ENCODE peak calls at places on chromosome 2, in eight cellular contexts. C, I, H, S, N, D, T and X are unnamed samples.

GRCh38 chr2:100248044-100248330 is 74.3 kb downstream of the LONRF2 start:
- DNase-seq in I (no peak), H (no peak), N (no peak), D (no peak), T (no peak), C (no peak), S (no peak), X (no peak)

GRCh38 chr2:239293450-239294430 is 107.1 kb downstream of the HDAC4 start:
- DNase-seq in H (no peak), I (no peak), D (no peak), N (no peak), T (no peak), C (no peak), S (peak), X (no peak)

GRCh38 chr2:239370403-239370802 is 30.4 kb downstream of the HDAC4 start:
- DNase-seq in I (no peak), N (no peak), D (no peak), C (no peak), T (no peak), H (no peak), S (no peak), X (no peak)

GRCh38 chr2:2016912-2017311 is 272.6 kb upstream of the PXDN start:
- DNase-seq in D (no peak), I (no peak), S (no peak), H (no peak), N (no peak), T (no peak), C (no peak), X (no peak)

GRCh38 chr2:224650815-224651439 is 65.2 kb downstream of the CCDC195 start:
- DNase-seq in S (peak), T (peak), I (no peak), C (peak), H (peak), N (peak), D (peak), X (peak)

GRCh38 chr2:70374616-70375015 is 72.7 kb upstream of the FAM136A start:
- DNase-seq in T (no peak), N (no peak), D (no peak), H (no peak), S (no peak), C (no peak), I (no peak), X (no peak)

GRCh38 chr2:73931531-73932500 is 5.1 kb downstream of the DGUOK start:
- DNase-seq in C (peak), N (no peak), S (no peak), I (no peak), T (peak), D (no peak), H (peak), X (no peak)

GRCh38 chr2:203737360-203737759 is 30.9 kb downstream of the CD28 start:
- DNase-seq in I (no peak), H (peak), T (no peak), D (no peak), N (no peak), C (peak), S (peak), X (peak)

GRCh38 chr2:200405599-200406298 is 99.3 kb downstream of the SPATS2L start:
- DNase-seq in S (peak), C (peak), D (peak), N (peak), I (no peak), T (peak), H (peak), X (peak)

GRCh38 chr2:175207741-175208438 is 26.4 kb upstream of the ATP5MC3 start:
- DNase-seq in N (no peak), S (no peak), I (no peak), C (no peak), H (no peak), T (peak), D (no peak), X (peak)

GRCh38 chr2:65724341-65724740 is 291.9 kb upstream of the SPRED2 start:
- DNase-seq in D (no peak), S (no peak), C (no peak), H (no peak), N (no peak), T (no peak), I (no peak), X (no peak)

GRCh38 chr2:47641366-47641765 is 141.6 kb upstream of the MSH6 start:
- DNase-seq in I (no peak), D (no peak), H (peak), N (no peak), T (no peak), S (no peak), C (no peak), X (peak)

GRCh38 chr2:101699191-101699938 is 1.9 kb downstream of the MAP4K4 start:
- DNase-seq in H (peak), D (no peak), C (no peak), N (no peak), S (no peak), T (peak), I (no peak), X (peak)

GRCh38 chr2:134359367-134360081 is 105.7 kb downstream of the MGAT5 start:
- DNase-seq in D (no peak), I (no peak), T (no peak), N (peak), C (peak), S (no peak), H (peak), X (no peak)

GRCh38 chr2:234973008-234973407 is 21.2 kb downstream of the SH3BP4 start:
- DNase-seq in D (no peak), H (no peak), S (no peak), C (peak), I (no peak), T (no peak), N (no peak), X (peak)

GRCh38 chr2:162282765-162283425 is 35.6 kb downstream of the IFIH1 start:
- DNase-seq in D (no peak), T (peak), N (no peak), H (no peak), C (peak), I (no peak), S (no peak), X (no peak)

GRCh38 chr2:16134436-16135165 is 194.3 kb downstream of the MYCN start:
- DNase-seq in D (no peak), N (no peak), I (no peak), H (no peak), C (no peak), S (no peak), T (no peak), X (no peak)

GRCh38 chr2:64751286-64752260 is 97.9 kb upstream of the SERTAD2 start:
- DNase-seq in C (peak), T (no peak), H (peak), S (no peak), N (peak), D (peak), I (no peak), X (peak)

GRCh38 chr2:178279636-178280035 is 85.3 kb downstream of the OSBPL6 start:
- DNase-seq in N (no peak), D (no peak), C (no peak), I (no peak), T (no peak), H (no peak), S (no peak), X (no peak)

GRCh38 chr2:240395448-240395847 is 40.0 kb upstream of the GPC1 start:
- DNase-seq in T (no peak), D (no peak), N (no peak), I (no peak), C (no peak), H (no peak), S (no peak), X (no peak)

GRCh38 chr2:238811765-238812164 is 36.1 kb upstream of the TWIST2 start:
- DNase-seq in H (no peak), S (no peak), C (no peak), I (no peak), N (no peak), T (peak), D (no peak), X (peak)

GRCh38 chr2:112606567-112606966 is 22.2 kb downstream of the CHCHD5 start:
- DNase-seq in C (peak), D (no peak), T (no peak), H (no peak), S (no peak), N (no peak), I (no peak), X (no peak)

GRCh38 chr2:149715005-149715592 is 127.5 kb upstream of the MMADHC start:
- DNase-seq in D (peak), C (peak), N (peak), S (peak), H (peak), T (peak), I (no peak), X (peak)

GRCh38 chr2:224982910-224983688 is 59.2 kb downstream of the DOCK10 start:
- DNase-seq in S (peak), I (no peak), H (no peak), N (no peak), C (peak), T (peak), D (peak), X (peak)

DNA sequence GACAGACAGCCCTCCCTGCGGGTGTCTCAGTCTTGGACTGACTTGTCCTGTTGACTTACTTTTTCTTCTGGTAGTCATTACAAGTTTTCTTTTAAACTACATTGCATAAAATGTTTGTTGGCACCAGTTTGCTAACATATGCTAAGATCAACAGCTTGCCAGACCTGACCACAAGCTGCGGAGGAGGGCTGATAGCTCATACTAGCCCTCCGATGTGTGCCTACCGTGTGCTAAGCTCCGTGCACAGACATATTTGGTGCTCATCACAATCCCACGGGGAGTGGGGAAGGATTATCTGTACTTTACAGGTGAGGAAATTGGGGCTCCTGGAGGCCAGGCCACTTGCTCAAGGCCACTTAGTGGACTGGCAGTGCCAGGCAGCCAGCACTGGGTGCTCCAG is 72.8 kb upstream of the YPEL5 start:
- DNase-seq in H (peak), I (no peak), T (peak), N (no peak), C (no peak), S (peak), D (peak), X (peak)
- H3K4me3 ChIP-seq in H (no peak), I (no peak), T (no peak), N (no peak), C (no peak), S (no peak), D (no peak), X (no peak)

GRCh38 chr2:207115715-207116364 is 49.9 kb downstream of the KLF7 start:
- DNase-seq in N (no peak), T (peak), I (no peak), S (no peak), C (peak), D (peak), H (no peak), X (peak)
- TF ChIP-seq CTCF in N (no peak), T (peak), I (no peak), S (no peak), C (peak), D (peak), H (no peak), X (peak)

GRCh38 chr2:236570081-236570979 is 705 bp downstream of the ACKR3 start:
- DNase-seq in T (no peak), S (peak), H (peak), I (no peak), N (no peak), D (no peak), C (no peak), X (no peak)
- H3K4me3 ChIP-seq in T (peak), S (peak), H (peak), I (peak), N (no peak), D (no peak), C (no peak), X (peak)

GRCh38 chr2:167190053-167190452 is 301.8 kb downstream of the XIRP2 start:
- DNase-seq in N (no peak), T (peak), D (peak), S (no peak), I (peak), H (peak), C (no peak), X (peak)
- TF ChIP-seq CTCF in N (no peak), T (no peak), D (no peak), S (no peak), I (no peak), H (no peak), C (no peak), X (no peak)

DNA sequence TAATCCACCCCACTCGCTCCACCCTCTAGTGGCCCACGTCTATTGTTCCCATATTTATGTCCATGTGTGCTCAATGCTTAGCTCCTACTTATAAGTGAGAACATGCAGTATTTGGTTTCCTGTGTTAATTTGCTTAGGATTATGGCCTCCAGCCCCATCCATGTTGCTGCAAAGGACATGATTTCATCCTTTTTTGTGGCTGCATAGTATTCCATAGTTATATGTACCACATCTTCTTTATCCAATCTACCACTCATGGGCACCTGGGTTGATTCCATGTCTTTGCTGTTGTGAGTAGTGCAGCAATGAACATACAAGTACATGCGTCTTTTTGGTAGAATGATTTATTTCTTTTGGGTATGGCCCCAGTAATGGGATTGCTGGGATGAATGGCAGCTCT is 319.9 kb downstream of the DYSF start:
- DNase-seq in N (no peak), D (no peak), H (no peak), I (no peak), T (no peak), C (no peak), S (no peak), X (no peak)
- H3K4me3 ChIP-seq in N (no peak), D (no peak), H (no peak), I (no peak), T (no peak), C (no peak), S (no peak), X (no peak)